ENCODE peak calls at places on chromosomes 13 and 19, in seven cellular contexts. M is choroid plexus epithelial cell, D is heart right ventricle, F is tibial artery, C is foreskin fibroblast, S is fibroblast of pulmonary artery, O is GM12864. B is an unnamed sample.

GRCh38 chr19:2491130-2491801 is 15.3 kb downstream of the GADD45B start:
- DNase-seq in M (peak), F (no peak), S (peak), D (no peak), C (peak), O (no peak), B (peak)

GRCh38 chr19:57052102-57052501 is 67.7 kb upstream of the USP29 start:
- DNase-seq in O (no peak), S (no peak), F (no peak), C (no peak), D (no peak), M (no peak), B (no peak)

GRCh38 chr13:79283742-79284141 is 122.3 kb downstream of the RBM26 start:
- DNase-seq in C (no peak), S (no peak), D (no peak), M (no peak), F (no peak), O (no peak), B (no peak)

GRCh38 chr19:3443840-3444694 is 36.3 kb downstream of the SMIM24 start:
- DNase-seq in F (no peak), S (peak), D (peak), C (peak), M (peak), O (no peak), B (no peak)

GRCh38 chr13:110387451-110388140 is 80.5 kb downstream of the COL4A2 start:
- DNase-seq in M (peak), F (peak), S (peak), D (peak), O (no peak), C (peak), B (peak)

GRCh38 chr13:39559838-39560237 is 43.2 kb downstream of the LHFPL6 start:
- DNase-seq in F (no peak), D (no peak), C (no peak), O (no peak), S (no peak), M (no peak), B (no peak)

GRCh38 chr19:51016798-51017683 is 2.5 kb downstream of the KLK10 start:
- DNase-seq in O (no peak), D (peak), M (peak), F (no peak), S (peak), C (peak), B (no peak)

GRCh38 chr19:35350591-35350990 is 2.9 kb downstream of the FFAR1 start:
- DNase-seq in O (no peak), S (no peak), F (peak), M (no peak), D (no peak), C (no peak), B (no peak)

GRCh38 chr13:49046002-49046401 is 70.3 kb downstream of the FNDC3A start:
- DNase-seq in C (no peak), D (no peak), F (no peak), O (no peak), M (peak), S (no peak), B (no peak)

GRCh38 chr13:33108620-33109019 is 92.4 kb downstream of the KL start:
- DNase-seq in M (no peak), D (no peak), S (peak), O (no peak), F (no peak), C (peak), B (no peak)

GRCh38 chr19:35248310-35249145 is at the start of gene LSR:
- DNase-seq in C (no peak), F (peak), S (no peak), D (no peak), M (no peak), O (peak), B (peak)

GRCh38 chr19:42291437-42291815 is 10.5 kb upstream of the PRR19 start:
- DNase-seq in M (no peak), D (no peak), O (no peak), C (peak), S (no peak), F (no peak), B (no peak)

GRCh38 chr19:10651821-10652220 is 2.3 kb upstream of the ILF3 start:
- DNase-seq in F (no peak), C (no peak), D (no peak), S (no peak), M (peak), O (no peak), B (no peak)

GRCh38 chr13:72390909-72391308 is 336.5 kb downstream of the MZT1 start:
- DNase-seq in D (no peak), O (no peak), C (no peak), S (peak), M (no peak), F (no peak), B (no peak)

GRCh38 chr13:110625771-110626321 is 10.5 kb downstream of the NAXD start:
- DNase-seq in S (no peak), M (no peak), C (no peak), O (no peak), D (no peak), F (no peak), B (no peak)

GRCh38 chr13:41696163-41697003 is 239.0 kb downstream of the RGCC start:
- DNase-seq in F (no peak), M (peak), D (no peak), S (peak), O (no peak), C (peak), B (no peak)

GRCh38 chr19:18020212-18021067 is 12.5 kb downstream of the ARRDC2 start:
- DNase-seq in M (peak), C (peak), F (peak), S (peak), D (peak), O (no peak), B (no peak)

GRCh38 chr13:97388385-97388784 is 45.6 kb upstream of the RAP2A start:
- DNase-seq in F (no peak), S (no peak), C (no peak), D (no peak), M (no peak), O (no peak), B (no peak)

GRCh38 chr13:112845511-112846144 is 123.4 kb upstream of the MCF2L start:
- DNase-seq in D (no peak), S (no peak), O (no peak), C (no peak), M (no peak), F (no peak), B (no peak)

GRCh38 chr13:50892162-50892944 is 17.2 kb upstream of the RNASEH2B start:
- DNase-seq in D (no peak), F (no peak), O (no peak), S (no peak), M (no peak), C (no peak), B (peak)

GRCh38 chr19:40542197-40542859 is 34.3 kb upstream of the SHKBP1 start:
- DNase-seq in F (peak), C (peak), D (peak), M (peak), O (no peak), S (peak), B (no peak)

GRCh38 chr13:112078879-112079526 is 12.1 kb downstream of the SOX1 start:
- DNase-seq in M (no peak), F (peak), O (no peak), C (no peak), S (no peak), D (no peak), B (no peak)

GRCh38 chr13:25980255-25980654 is 71.6 kb downstream of the SHISA2 start:
- DNase-seq in O (no peak), F (no peak), C (no peak), D (no peak), M (peak), S (peak), B (no peak)

GRCh38 chr13:58024103-58024502 is 392.6 kb downstream of the PCDH17 start:
- DNase-seq in D (no peak), F (no peak), C (no peak), M (no peak), S (no peak), O (no peak), B (no peak)

GRCh38 chr13:58025821-58026220 is 394.3 kb downstream of the PCDH17 start:
- DNase-seq in M (peak), O (no peak), C (no peak), F (no peak), D (no peak), S (no peak), B (no peak)
- TF ChIP-seq CTCF in M (no peak), O (no peak), C (no peak), F (no peak), D (no peak), S (no peak), B (no peak)

DNA sequence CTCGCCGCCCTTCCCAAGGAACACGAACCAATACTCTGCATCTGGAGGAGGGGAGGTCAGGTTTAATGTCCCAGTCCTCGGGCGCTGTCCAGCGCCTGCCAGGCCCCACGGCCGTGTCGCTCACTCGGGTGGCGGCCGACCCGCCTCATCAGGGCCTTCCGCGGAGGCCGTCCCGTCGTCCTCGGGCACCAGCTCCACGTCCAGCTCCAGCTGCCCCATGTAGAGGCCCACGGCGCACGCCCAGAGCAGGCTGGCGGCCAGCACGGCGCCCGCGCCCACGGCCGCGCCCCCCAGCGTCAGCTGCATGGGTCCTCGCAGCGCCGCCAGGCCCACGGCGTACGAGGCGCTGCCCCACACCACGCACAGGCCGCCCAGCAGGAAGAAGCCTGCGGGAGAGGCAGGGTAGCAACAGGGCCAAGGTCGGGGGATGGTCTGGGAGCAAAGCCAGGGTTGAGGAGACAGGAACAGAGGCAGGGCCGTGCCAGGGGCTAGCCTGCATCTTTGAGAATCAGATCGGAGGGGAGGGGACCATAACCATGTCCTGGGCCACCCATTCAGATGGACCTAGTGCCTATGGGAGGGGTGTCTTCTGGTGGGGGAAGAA is 2.5 kb downstream of the TMEM160 start:
- DNase-seq in D (no peak), C (no peak), S (no peak), O (no peak), M (no peak), F (no peak), B (no peak)
- H3K4me3 ChIP-seq in D (no peak), C (no peak), S (no peak), O (no peak), M (no peak), F (no peak), B (no peak)

GRCh38 chr13:27359203-27359821 is 65.1 kb upstream of the GTF3A start:
- DNase-seq in D (peak), O (no peak), C (peak), S (peak), F (peak), M (peak), B (no peak)
- TF ChIP-seq CTCF in D (peak), O (peak), C (peak), S (peak), F (peak), M (peak), B (peak)

GRCh38 chr13:99973163-99973785 is 1.7 kb upstream of the ZIC5 start:
- DNase-seq in C (no peak), F (no peak), S (no peak), M (no peak), O (no peak), D (no peak), B (no peak)
- H3K4me3 ChIP-seq in C (no peak), F (no peak), S (no peak), M (no peak), O (no peak), D (no peak), B (no peak)

B was measured in GM06990.